ENCODE peak calls at places on chromosomes 3 and 15, in five cellular contexts. Q is IMR-90, P is neuronal stem cell, R is trophoblast cell, Y is H9. Z is an unnamed sample. For H3K79me1, the result is how much of the 10 kb centered on the place peaks cover.

GRCh38 chr3:87272718-87273337 is 3.6 kb downstream of the POU1F1 start:
- DNase-seq in Q (no peak), P (no peak), R (no peak), Y (no peak), Z (no peak)

GRCh38 chr3:129827765-129828164 is 65.7 kb downstream of the TMCC1 start:
- DNase-seq in Q (no peak), P (no peak), R (no peak), Y (no peak), Z (no peak)

GRCh38 chr15:72163719-72164118 is 33.9 kb downstream of the GRAMD2A start:
- DNase-seq in Q (no peak), P (no peak), R (no peak), Y (no peak), Z (no peak)

GRCh38 chr3:4828279-4829030 is 150.8 kb upstream of the BHLHE40 start:
- DNase-seq in Q (peak), P (no peak), R (no peak), Y (no peak), Z (peak)

GRCh38 chr15:30923429-30923828 is 19.7 kb downstream of the FAN1 start:
- DNase-seq in Q (no peak), P (no peak), R (no peak), Y (no peak), Z (no peak)

GRCh38 chr3:49712631-49713317 is 6.7 kb downstream of the AMIGO3 start:
- DNase-seq in Q (no peak), P (no peak), R (no peak), Y (no peak), Z (no peak)

GRCh38 chr3:87002346-87002745 is 11.4 kb upstream of the VGLL3 start:
- DNase-seq in Q (no peak), P (no peak), R (peak), Y (no peak), Z (no peak)

GRCh38 chr3:51388286-51389029 is 2.6 kb upstream of the RBM15B start:
- DNase-seq in Q (peak), P (no peak), R (peak), Y (peak), Z (peak)

GRCh38 chr3:181176610-181177009 is 187.1 kb upstream of the DNAJC19 start:
- DNase-seq in Q (peak), P (peak), R (peak), Y (peak), Z (peak)

GRCh38 chr3:81709606-81710005 is 51.8 kb downstream of the GBE1 start:
- DNase-seq in Q (no peak), P (no peak), R (no peak), Y (no peak), Z (no peak)

GRCh38 chr3:109927726-109928125 is 590.4 kb upstream of the DPPA4 start:
- DNase-seq in Q (peak), P (no peak), R (no peak), Y (no peak), Z (peak)

GRCh38 chr3:63687569-63688233 is 35.2 kb downstream of the SNTN start:
- DNase-seq in Q (no peak), P (peak), R (no peak), Y (no peak), Z (no peak)

GRCh38 chr3:123282461-123282860 is 80.7 kb downstream of the SEC22A start:
- DNase-seq in Q (no peak), P (no peak), R (no peak), Y (peak), Z (no peak)

GRCh38 chr3:8856721-8857120 is 87.3 kb upstream of the OXTR start:
- DNase-seq in Q (peak), P (no peak), R (no peak), Y (no peak), Z (no peak)

GRCh38 chr15:65653341-65653740 is 31.6 kb downstream of the SLC24A1 start:
- DNase-seq in Q (peak), P (no peak), R (no peak), Y (no peak), Z (peak)

GRCh38 chr3:179613807-179614206 is 9.2 kb downstream of the NDUFB5 start:
- DNase-seq in Q (peak), P (no peak), R (peak), Y (no peak), Z (peak)

GRCh38 chr3:12948891-12949711 is 107.7 kb upstream of the RPL32 start:
- DNase-seq in Q (peak), P (no peak), R (peak), Y (no peak), Z (peak)

GRCh38 chr3:9496893-9497292 is 56.7 kb downstream of the LHFPL4 start:
- DNase-seq in Q (no peak), P (no peak), R (no peak), Y (no peak), Z (no peak)

GRCh38 chr3:48656841-48657281 is 5.8 kb downstream of the CELSR3 start:
- DNase-seq in Q (no peak), P (no peak), R (no peak), Y (peak), Z (no peak)

GRCh38 chr3:131658771-131659170 is 156.0 kb upstream of the MRPL3 start:
- DNase-seq in Q (no peak), P (no peak), R (no peak), Y (no peak), Z (no peak)

GRCh38 chr3:67415504-67415903 is 238.9 kb downstream of the SUCLG2 start:
- DNase-seq in Q (peak), P (no peak), R (no peak), Y (no peak), Z (no peak)

GRCh38 chr3:188153498-188153948 is 434 bp upstream of the LPP start:
- DNase-seq in Q (peak), P (peak), R (peak), Y (peak), Z (peak)

GRCh38 chr3:161510510-161511260 is 14.1 kb downstream of the OTOL1 start:
- DNase-seq in Q (no peak), P (no peak), R (no peak), Y (no peak), Z (no peak)

GRCh38 chr3:20041197-20041780 is 1.0 kb downstream of the KAT2B start:
- DNase-seq in Q (peak), P (peak), R (peak), Y (peak), Z (peak)

GRCh38 chr3:115272036-115272824 is 125.1 kb upstream of the ZBTB20 start:
- DNase-seq in Q (peak), P (no peak), R (no peak), Y (no peak), Z (peak)

GRCh38 chr3:159938712-159939111 is 49.9 kb upstream of the IL12A start:
- DNase-seq in Q (peak), P (no peak), R (no peak), Y (no peak), Z (no peak)

GRCh38 chr3:40043444-40043755 is 234.0 kb downstream of the MYRIP start:
- DNase-seq in Q (no peak), P (no peak), R (no peak), Y (no peak), Z (no peak)

GRCh38 chr3:32493437-32494414 is 8.9 kb downstream of the CMTM6 start:
- DNase-seq in Q (peak), P (no peak), R (peak), Y (no peak), Z (peak)

GRCh38 chr3:174737966-174738365 is 121.2 kb upstream of the NAALADL2 start:
- DNase-seq in Q (no peak), P (no peak), R (no peak), Y (no peak), Z (no peak)

GRCh38 chr15:75053748-75054125 is 30.3 kb downstream of the PPCDC start:
- DNase-seq in Q (no peak), P (no peak), R (no peak), Y (no peak), Z (no peak)

GRCh38 chr15:75054172-75054897 is 30.9 kb downstream of the PPCDC start:
- DNase-seq in Q (no peak), P (no peak), R (no peak), Y (no peak), Z (no peak)

GRCh38 chr15:75052972-75053747 is 29.8 kb downstream of the PPCDC start:
- DNase-seq in Q (no peak), P (no peak), R (no peak), Y (no peak), Z (no peak)

GRCh38 chr15:75058127-75058905 is 34.9 kb downstream of the PPCDC start:
- DNase-seq in Q (peak), P (no peak), R (peak), Y (no peak), Z (no peak)

GRCh38 chr15:75056036-75056435 is 32.6 kb downstream of the PPCDC start:
- DNase-seq in Q (no peak), P (no peak), R (no peak), Y (no peak), Z (no peak)
- H3K18ac ChIP-seq in Q (no peak), P (peak), R (no peak), Y (peak), Z (no peak)

DNA sequence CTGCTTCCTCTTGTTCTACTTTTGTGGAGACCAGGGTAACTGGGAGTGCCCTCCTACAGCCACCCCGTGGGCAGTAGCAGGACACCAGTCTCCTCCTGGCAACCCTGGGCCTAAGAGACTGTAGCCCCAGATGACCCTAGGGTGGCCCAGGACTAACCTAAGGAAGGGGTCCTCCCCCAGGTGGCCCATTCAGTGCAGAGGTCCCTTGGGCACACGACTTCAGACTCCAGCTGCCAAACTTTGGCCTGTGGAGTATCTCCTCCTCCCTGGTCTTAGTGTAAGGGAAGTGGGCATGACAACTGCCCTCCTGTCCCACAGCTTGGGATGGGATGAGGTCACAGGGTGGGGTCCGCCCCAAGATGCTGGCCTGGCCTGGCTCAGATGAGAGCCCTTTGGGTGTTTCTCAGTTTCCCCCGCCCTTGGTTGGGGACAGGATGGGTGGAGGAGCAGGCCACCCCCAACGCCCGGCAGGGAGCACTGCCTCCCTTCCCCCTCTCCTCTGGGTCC is 4.8 kb downstream of the CSK start:
- DNase-seq in Q (no peak), P (no peak), R (no peak), Y (no peak), Z (no peak)
- H3K79me1 ChIP-seq in Q (under half), P (under half), R (under half), Y (under half), Z (under half)

DNA sequence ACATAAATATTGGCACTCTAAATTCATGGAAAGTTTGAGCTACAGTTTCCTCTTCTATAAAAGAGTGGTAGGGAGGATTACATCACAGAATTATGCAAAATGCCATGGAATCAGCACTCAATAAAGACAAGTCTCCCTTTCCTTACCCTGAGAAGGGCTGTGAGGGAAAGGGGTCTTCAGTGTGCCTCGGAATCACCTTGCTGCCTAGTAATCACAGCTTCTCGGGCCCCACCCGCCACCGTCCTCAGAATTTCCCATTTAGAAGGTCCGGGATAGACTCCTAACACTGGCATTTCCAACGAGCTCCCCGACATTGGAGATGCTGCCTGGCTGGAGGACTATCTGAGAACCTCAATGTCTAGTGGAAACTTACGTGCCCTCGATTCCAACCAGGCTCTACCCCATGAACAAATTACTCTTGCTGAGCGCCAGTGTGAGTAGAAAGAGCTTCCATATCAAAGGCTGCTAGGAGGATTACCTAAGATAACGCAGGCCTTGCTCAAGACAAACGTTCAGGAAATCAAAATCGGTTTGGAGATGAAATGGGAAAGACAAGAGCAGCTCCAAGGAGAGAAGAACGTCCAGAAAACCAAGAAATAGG is 92.1 kb upstream of the CHD2 start:
- DNase-seq in Q (no peak), P (no peak), R (peak), Y (no peak), Z (peak)
- H3K18ac ChIP-seq in Q (peak), P (no peak), R (peak), Y (peak), Z (peak)

GRCh38 chr15:68794869-68795268 is 25.8 kb downstream of the ANP32A start:
- DNase-seq in Q (no peak), P (no peak), R (no peak), Y (no peak), Z (peak)

GRCh38 chr15:68794307-68794706 is 26.4 kb downstream of the ANP32A start:
- DNase-seq in Q (no peak), P (no peak), R (no peak), Y (no peak), Z (no peak)

GRCh38 chr15:68795298-68795848 is 25.3 kb downstream of the ANP32A start:
- DNase-seq in Q (peak), P (peak), R (peak), Y (peak), Z (peak)

GRCh38 chr15:68792901-68793766 is 27.6 kb downstream of the ANP32A start:
- DNase-seq in Q (no peak), P (no peak), R (no peak), Y (no peak), Z (no peak)

GRCh38 chr15:68793776-68794175 is 26.9 kb downstream of the ANP32A start:
- DNase-seq in Q (no peak), P (no peak), R (no peak), Y (no peak), Z (no peak)
- H3K79me1 ChIP-seq in Q (half or more), P (under half), R (under half), Y (under half), Z (under half)

GRCh38 chr3:59797533-59797932 is 747.7 kb upstream of the CFAP20DC start:
- DNase-seq in Q (no peak), P (no peak), R (no peak), Y (no peak), Z (no peak)

GRCh38 chr3:59798372-59799086 is 748.7 kb upstream of the CFAP20DC start:
- DNase-seq in Q (no peak), P (no peak), R (no peak), Y (no peak), Z (no peak)

GRCh38 chr3:59808431-59808830 is 758.6 kb upstream of the CFAP20DC start:
- DNase-seq in Q (no peak), P (no peak), R (no peak), Y (no peak), Z (peak)

GRCh38 chr3:59802045-59802444 is 752.2 kb upstream of the CFAP20DC start:
- DNase-seq in Q (no peak), P (no peak), R (no peak), Y (no peak), Z (no peak)

GRCh38 chr3:59803269-59803668 is 753.4 kb upstream of the CFAP20DC start:
- DNase-seq in Q (no peak), P (no peak), R (no peak), Y (no peak), Z (no peak)
- H3K18ac ChIP-seq in Q (no peak), P (no peak), R (no peak), Y (no peak), Z (no peak)

GRCh38 chr15:66757030-66757429 is 55.0 kb downstream of the SMAD6 start:
- DNase-seq in Q (no peak), P (no peak), R (no peak), Y (no peak), Z (no peak)
- H3K79me1 ChIP-seq in Q (under half), P (under half), R (under half), Y (under half), Z (under half)

DNA sequence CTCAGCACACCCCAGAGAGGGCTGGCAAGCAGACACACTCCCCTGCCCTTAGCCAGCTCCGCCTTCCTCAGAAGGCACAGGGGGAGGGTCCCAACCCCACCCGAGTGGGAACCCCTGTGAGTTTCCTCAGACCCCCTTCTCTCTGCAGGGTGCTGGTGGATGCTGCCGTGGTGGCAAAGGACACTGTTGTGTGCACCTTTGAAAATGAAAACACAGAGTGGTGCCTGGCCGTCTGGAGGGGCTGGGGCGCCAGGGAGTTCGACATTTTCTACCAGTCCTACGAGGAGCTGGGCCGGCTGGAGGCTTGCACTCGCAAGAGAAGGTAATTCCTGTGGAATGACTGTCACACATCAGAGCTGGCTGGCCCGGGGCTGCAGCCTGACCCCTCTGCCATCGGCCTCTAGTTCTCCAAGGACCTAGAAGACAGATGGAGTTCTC is 149.4 kb downstream of the LRRK1 start:
- DNase-seq in Q (peak), P (no peak), R (peak), Y (no peak), Z (no peak)
- H3K18ac ChIP-seq in Q (peak), P (peak), R (peak), Y (peak), Z (peak)